ENCODE peak calls at places on chromosomes 12 and 14, in nine cellular contexts. One of them, this sample, is unnamed.

GRCh38 chr12:48000878-48001321 is 3.4 kb downstream of the COL2A1 start:
- DNase-seq in fibroblast of lung: peak
- DNase-seq in A549: peak
- DNase-seq in heart left ventricle: peak
- DNase-seq in esophagus squamous epithelium: no peak
- DNase-seq in HFFc6: peak
- DNase-seq in WTC11: peak
- DNase-seq in neural crest cell: no peak
- DNase-seq in OCI-LY7: no peak
- DNase-seq in this sample: peak

GRCh38 chr12:49827351-49828099 is 688 bp downstream of the NCKAP5L start:
- DNase-seq in fibroblast of lung: peak
- DNase-seq in A549: peak
- DNase-seq in heart left ventricle: peak
- DNase-seq in esophagus squamous epithelium: no peak
- DNase-seq in HFFc6: peak
- DNase-seq in WTC11: peak
- DNase-seq in neural crest cell: peak
- DNase-seq in OCI-LY7: peak
- DNase-seq in this sample: peak

GRCh38 chr14:86038401-86038985 is 508.5 kb downstream of the FLRT2 start:
- DNase-seq in fibroblast of lung: peak
- DNase-seq in A549: peak
- DNase-seq in heart left ventricle: peak
- DNase-seq in esophagus squamous epithelium: no peak
- DNase-seq in HFFc6: peak
- DNase-seq in WTC11: peak
- DNase-seq in neural crest cell: peak
- DNase-seq in OCI-LY7: peak
- DNase-seq in this sample: peak

GRCh38 chr12:39341179-39341578 is 101.7 kb downstream of the KIF21A start:
- DNase-seq in fibroblast of lung: no peak
- DNase-seq in A549: no peak
- DNase-seq in heart left ventricle: no peak
- DNase-seq in esophagus squamous epithelium: no peak
- DNase-seq in HFFc6: no peak
- DNase-seq in WTC11: no peak
- DNase-seq in neural crest cell: no peak
- DNase-seq in OCI-LY7: no peak
- DNase-seq in this sample: no peak

GRCh38 chr12:124317400-124317799 is 22.5 kb downstream of the RFLNA start:
- DNase-seq in fibroblast of lung: no peak
- DNase-seq in A549: no peak
- DNase-seq in heart left ventricle: no peak
- DNase-seq in esophagus squamous epithelium: no peak
- DNase-seq in HFFc6: no peak
- DNase-seq in WTC11: no peak
- DNase-seq in neural crest cell: no peak
- DNase-seq in OCI-LY7: no peak
- DNase-seq in this sample: no peak

GRCh38 chr12:106527356-106527755 is 55.4 kb upstream of the RFX4 start:
- DNase-seq in fibroblast of lung: no peak
- DNase-seq in A549: no peak
- DNase-seq in heart left ventricle: no peak
- DNase-seq in esophagus squamous epithelium: no peak
- DNase-seq in HFFc6: peak
- DNase-seq in WTC11: no peak
- DNase-seq in neural crest cell: no peak
- DNase-seq in OCI-LY7: no peak
- DNase-seq in this sample: no peak

GRCh38 chr14:52112336-52113018 is 43.6 kb upstream of the NID2 start:
- DNase-seq in fibroblast of lung: peak
- DNase-seq in A549: peak
- DNase-seq in heart left ventricle: no peak
- DNase-seq in esophagus squamous epithelium: no peak
- DNase-seq in HFFc6: peak
- DNase-seq in WTC11: no peak
- DNase-seq in neural crest cell: no peak
- DNase-seq in OCI-LY7: no peak
- DNase-seq in this sample: no peak

GRCh38 chr12:4866288-4866687 is 43.4 kb upstream of the KCNA1 start:
- DNase-seq in fibroblast of lung: no peak
- DNase-seq in A549: no peak
- DNase-seq in heart left ventricle: no peak
- DNase-seq in esophagus squamous epithelium: no peak
- DNase-seq in HFFc6: no peak
- DNase-seq in WTC11: no peak
- DNase-seq in neural crest cell: no peak
- DNase-seq in OCI-LY7: no peak
- DNase-seq in this sample: no peak

GRCh38 chr14:64467131-64467530 is 1.8 kb downstream of the AKAP5 start:
- DNase-seq in fibroblast of lung: peak
- DNase-seq in A549: no peak
- DNase-seq in heart left ventricle: no peak
- DNase-seq in esophagus squamous epithelium: no peak
- DNase-seq in HFFc6: no peak
- DNase-seq in WTC11: no peak
- DNase-seq in neural crest cell: no peak
- DNase-seq in OCI-LY7: no peak
- DNase-seq in this sample: no peak
- TF ChIP-seq CTCF in fibroblast of lung: no peak
- TF ChIP-seq CTCF in A549: no peak
- TF ChIP-seq CTCF in heart left ventricle: no peak
- TF ChIP-seq CTCF in esophagus squamous epithelium: no peak
- TF ChIP-seq CTCF in HFFc6: no peak
- TF ChIP-seq CTCF in WTC11: no peak
- TF ChIP-seq CTCF in neural crest cell: no peak
- TF ChIP-seq CTCF in OCI-LY7: no peak
- TF ChIP-seq CTCF in this sample: no peak

GRCh38 chr14:53330441-53330840 is 177.3 kb upstream of the DDHD1 start:
- DNase-seq in fibroblast of lung: no peak
- DNase-seq in A549: no peak
- DNase-seq in heart left ventricle: no peak
- DNase-seq in esophagus squamous epithelium: no peak
- DNase-seq in HFFc6: no peak
- DNase-seq in WTC11: no peak
- DNase-seq in neural crest cell: no peak
- DNase-seq in OCI-LY7: no peak
- DNase-seq in this sample: no peak

GRCh38 chr14:53331247-53331646 is 178.1 kb upstream of the DDHD1 start:
- DNase-seq in fibroblast of lung: peak
- DNase-seq in A549: no peak
- DNase-seq in heart left ventricle: no peak
- DNase-seq in esophagus squamous epithelium: no peak
- DNase-seq in HFFc6: peak
- DNase-seq in WTC11: no peak
- DNase-seq in neural crest cell: no peak
- DNase-seq in OCI-LY7: no peak
- DNase-seq in this sample: peak

GRCh38 chr14:53327716-53328115 is 174.6 kb upstream of the DDHD1 start:
- DNase-seq in fibroblast of lung: peak
- DNase-seq in A549: no peak
- DNase-seq in heart left ventricle: no peak
- DNase-seq in esophagus squamous epithelium: no peak
- DNase-seq in HFFc6: peak
- DNase-seq in WTC11: no peak
- DNase-seq in neural crest cell: no peak
- DNase-seq in OCI-LY7: no peak
- DNase-seq in this sample: peak

GRCh38 chr14:53325176-53325806 is 172.2 kb upstream of the DDHD1 start:
- DNase-seq in fibroblast of lung: peak
- DNase-seq in A549: no peak
- DNase-seq in heart left ventricle: no peak
- DNase-seq in esophagus squamous epithelium: no peak
- DNase-seq in HFFc6: no peak
- DNase-seq in WTC11: no peak
- DNase-seq in neural crest cell: no peak
- DNase-seq in OCI-LY7: peak
- DNase-seq in this sample: no peak
- TF ChIP-seq CTCF in fibroblast of lung: peak
- TF ChIP-seq CTCF in A549: no peak
- TF ChIP-seq CTCF in heart left ventricle: no peak
- TF ChIP-seq CTCF in esophagus squamous epithelium: no peak
- TF ChIP-seq CTCF in HFFc6: peak
- TF ChIP-seq CTCF in WTC11: no peak
- TF ChIP-seq CTCF in neural crest cell: no peak
- TF ChIP-seq CTCF in OCI-LY7: peak
- TF ChIP-seq CTCF in this sample: peak

GRCh38 chr12:131452444-131452860 is 258.4 kb upstream of the SFSWAP start:
- DNase-seq in fibroblast of lung: no peak
- DNase-seq in A549: peak
- DNase-seq in heart left ventricle: no peak
- DNase-seq in esophagus squamous epithelium: no peak
- DNase-seq in HFFc6: no peak
- DNase-seq in WTC11: peak
- DNase-seq in neural crest cell: peak
- DNase-seq in OCI-LY7: peak
- DNase-seq in this sample: no peak
- TF ChIP-seq CTCF in fibroblast of lung: no peak
- TF ChIP-seq CTCF in A549: peak
- TF ChIP-seq CTCF in heart left ventricle: peak
- TF ChIP-seq CTCF in esophagus squamous epithelium: peak
- TF ChIP-seq CTCF in HFFc6: peak
- TF ChIP-seq CTCF in WTC11: peak
- TF ChIP-seq CTCF in neural crest cell: peak
- TF ChIP-seq CTCF in OCI-LY7: peak
- TF ChIP-seq CTCF in this sample: peak

GRCh38 chr12:42792265-42792664 is 202.7 kb upstream of the PRICKLE1 start:
- DNase-seq in fibroblast of lung: no peak
- DNase-seq in A549: no peak
- DNase-seq in heart left ventricle: no peak
- DNase-seq in esophagus squamous epithelium: no peak
- DNase-seq in HFFc6: no peak
- DNase-seq in WTC11: no peak
- DNase-seq in neural crest cell: no peak
- DNase-seq in OCI-LY7: no peak
- DNase-seq in this sample: no peak
- TF ChIP-seq CTCF in fibroblast of lung: no peak
- TF ChIP-seq CTCF in A549: no peak
- TF ChIP-seq CTCF in heart left ventricle: no peak
- TF ChIP-seq CTCF in esophagus squamous epithelium: no peak
- TF ChIP-seq CTCF in HFFc6: no peak
- TF ChIP-seq CTCF in WTC11: no peak
- TF ChIP-seq CTCF in neural crest cell: peak
- TF ChIP-seq CTCF in OCI-LY7: no peak
- TF ChIP-seq CTCF in this sample: no peak

GRCh38 chr12:92828565-92828964 is 100.5 kb downstream of the EEA1 start:
- DNase-seq in fibroblast of lung: no peak
- DNase-seq in A549: no peak
- DNase-seq in heart left ventricle: no peak
- DNase-seq in esophagus squamous epithelium: no peak
- DNase-seq in HFFc6: no peak
- DNase-seq in WTC11: no peak
- DNase-seq in neural crest cell: no peak
- DNase-seq in OCI-LY7: no peak
- DNase-seq in this sample: no peak

GRCh38 chr12:92829683-92830282 is 99.3 kb downstream of the EEA1 start:
- DNase-seq in fibroblast of lung: no peak
- DNase-seq in A549: no peak
- DNase-seq in heart left ventricle: no peak
- DNase-seq in esophagus squamous epithelium: no peak
- DNase-seq in HFFc6: no peak
- DNase-seq in WTC11: no peak
- DNase-seq in neural crest cell: no peak
- DNase-seq in OCI-LY7: no peak
- DNase-seq in this sample: no peak

GRCh38 chr12:92827836-92828431 is 101.2 kb downstream of the EEA1 start:
- DNase-seq in fibroblast of lung: peak
- DNase-seq in A549: peak
- DNase-seq in heart left ventricle: no peak
- DNase-seq in esophagus squamous epithelium: no peak
- DNase-seq in HFFc6: peak
- DNase-seq in WTC11: peak
- DNase-seq in neural crest cell: peak
- DNase-seq in OCI-LY7: peak
- DNase-seq in this sample: peak
- TF ChIP-seq CTCF in fibroblast of lung: peak
- TF ChIP-seq CTCF in A549: peak
- TF ChIP-seq CTCF in heart left ventricle: peak
- TF ChIP-seq CTCF in esophagus squamous epithelium: peak
- TF ChIP-seq CTCF in HFFc6: peak
- TF ChIP-seq CTCF in WTC11: peak
- TF ChIP-seq CTCF in neural crest cell: peak
- TF ChIP-seq CTCF in OCI-LY7: peak
- TF ChIP-seq CTCF in this sample: peak

GRCh38 chr12:6553051-6553868 is 2.6 kb downstream of the IFFO1 start:
- DNase-seq in fibroblast of lung: peak
- DNase-seq in A549: no peak
- DNase-seq in heart left ventricle: peak
- DNase-seq in esophagus squamous epithelium: no peak
- DNase-seq in HFFc6: peak
- DNase-seq in WTC11: no peak
- DNase-seq in neural crest cell: no peak
- DNase-seq in OCI-LY7: no peak
- DNase-seq in this sample: no peak
- TF ChIP-seq CTCF in fibroblast of lung: no peak
- TF ChIP-seq CTCF in A549: no peak
- TF ChIP-seq CTCF in heart left ventricle: no peak
- TF ChIP-seq CTCF in esophagus squamous epithelium: no peak
- TF ChIP-seq CTCF in HFFc6: no peak
- TF ChIP-seq CTCF in WTC11: no peak
- TF ChIP-seq CTCF in neural crest cell: no peak
- TF ChIP-seq CTCF in OCI-LY7: no peak
- TF ChIP-seq CTCF in this sample: no peak

DNA sequence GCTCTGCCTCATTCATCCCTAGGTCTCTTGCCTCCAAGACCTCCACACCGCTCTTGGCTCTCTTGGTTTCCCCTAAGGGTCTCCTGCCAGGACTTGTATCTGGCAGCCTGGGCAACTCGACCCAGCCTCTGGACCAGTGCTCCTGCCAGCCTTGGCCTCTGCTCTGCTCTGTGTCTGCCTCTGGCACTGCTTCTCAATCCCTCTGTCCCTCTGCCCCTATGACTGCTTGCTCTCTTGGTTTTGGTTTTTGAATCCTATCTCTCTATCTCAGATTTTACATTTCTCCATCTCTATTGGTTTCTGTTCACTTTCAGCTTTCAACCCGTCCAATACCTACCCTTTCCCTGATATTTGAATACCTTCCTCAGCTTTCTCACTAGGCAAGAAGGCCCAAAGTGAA is 6.3 kb downstream of the ITGA5 start:
- DNase-seq in fibroblast of lung: no peak
- DNase-seq in A549: no peak
- DNase-seq in heart left ventricle: no peak
- DNase-seq in esophagus squamous epithelium: no peak
- DNase-seq in HFFc6: no peak
- DNase-seq in WTC11: no peak
- DNase-seq in neural crest cell: no peak
- DNase-seq in OCI-LY7: no peak
- DNase-seq in this sample: no peak
- TF ChIP-seq CTCF in fibroblast of lung: no peak
- TF ChIP-seq CTCF in A549: no peak
- TF ChIP-seq CTCF in heart left ventricle: no peak
- TF ChIP-seq CTCF in esophagus squamous epithelium: no peak
- TF ChIP-seq CTCF in HFFc6: no peak
- TF ChIP-seq CTCF in WTC11: no peak
- TF ChIP-seq CTCF in neural crest cell: no peak
- TF ChIP-seq CTCF in OCI-LY7: no peak
- TF ChIP-seq CTCF in this sample: no peak

This sample was measured in RWPE1.